ENCODE peak calls at places on chromosomes 4 and X, in seven cellular contexts. J is cardiac muscle cell, Q is mesendoderm, L is heart right ventricle, U is OCI-LY7, V is dorsolateral prefrontal cortex, A is prostate gland. D is an unnamed sample.
A peak's percentile ranks its signal among the peaks of the same experiment; 100 is the strongest.

GRCh38 chrX:13190051-13190450 is 129.8 kb downstream of the ATXN3L start:
- DNase-seq in J (no peak), Q (no peak), L (no peak), U (no peak), V (no peak), A (no peak), D (no peak)

GRCh38 chr4:71602271-71602890 is 181.5 kb downstream of the GC start:
- DNase-seq in J (no peak), Q (no peak), L (no peak), U (no peak), V (no peak), A (no peak), D (no peak)

GRCh38 chr4:127788517-127788916 is 6.4 kb downstream of the HSPA4L start:
- DNase-seq in J (no peak), Q (peak; percentile 69), L (no peak), U (no peak), V (no peak), A (no peak), D (no peak)

GRCh38 chr4:3449574-3450534 is 8.1 kb downstream of the HGFAC start:
- DNase-seq in J (no peak), Q (no peak), L (no peak), U (no peak), V (no peak), A (no peak), D (no peak)

GRCh38 chr4:77104405-77105292 is 28.9 kb upstream of the CCNI start:
- DNase-seq in J (peak; percentile 42), Q (no peak), L (peak; percentile 59), U (no peak), V (peak; percentile 60), A (peak; percentile 72), D (no peak)

GRCh38 chr4:15040916-15041463 is 38.7 kb downstream of the CPEB2 start:
- DNase-seq in J (no peak), Q (peak; percentile 48), L (no peak), U (no peak), V (no peak), A (no peak), D (no peak)

GRCh38 chrX:31981546-31982062 is 909.8 kb upstream of the FTHL17 start:
- DNase-seq in J (no peak), Q (no peak), L (no peak), U (no peak), V (no peak), A (no peak), D (no peak)

GRCh38 chr4:48110452-48110978 is 23.5 kb downstream of the TXK start:
- DNase-seq in J (no peak), Q (no peak), L (no peak), U (no peak), V (no peak), A (no peak), D (no peak)

GRCh38 chrX:8971116-8971515 is 62.8 kb downstream of the FAM9B start:
- DNase-seq in J (peak; percentile 31), Q (peak; percentile 68), L (no peak), U (peak; percentile 22), V (no peak), A (no peak), D (no peak)

GRCh38 chrX:4670606-4671005 is 957.2 kb upstream of the PRKX start:
- DNase-seq in J (no peak), Q (no peak), L (no peak), U (no peak), V (no peak), A (no peak), D (no peak)

GRCh38 chr4:181952478-181952877 is 290.7 kb upstream of the TENM3 start:
- DNase-seq in J (no peak), Q (peak; percentile 7), L (peak; percentile 18), U (no peak), V (no peak), A (peak; percentile 54), D (no peak)
- H3K27ac ChIP-seq in J (no peak overlapping the region), Q (no peak overlapping the region), L (no peak overlapping the region), U (no peak overlapping the region), V (no peak overlapping the region), A (no peak overlapping the region), D (no peak overlapping the region)

GRCh38 chrX:154378799-154379568 is at the start of gene EMD:
- DNase-seq in J (peak; percentile 94), Q (peak; percentile 98), L (peak; percentile 96), U (peak; percentile 97), V (peak; percentile 97), A (peak; percentile 95), D (peak; percentile 98)
- H3K4me3 ChIP-seq in J (peak within 1 kb of the TSS; percentile 93), Q (peak within 1 kb of the TSS; percentile 71), L (peak within 1 kb of the TSS; percentile 80), U (peak within 1 kb of the TSS; percentile 88), V (peak within 1 kb of the TSS; percentile 83), A (peak within 1 kb of the TSS; percentile 73), D (peak within 1 kb of the TSS; percentile 68)

GRCh38 chr4:10034136-10034535 is 12.8 kb upstream of the SLC2A9 start:
- DNase-seq in J (no peak), Q (no peak), L (no peak), U (no peak), V (no peak), A (no peak), D (no peak)
- H3K27ac ChIP-seq in J (no peak overlapping the region), Q (no peak overlapping the region), L (peak overlapping the region; percentile 81), U (no peak overlapping the region), V (no peak overlapping the region), A (no peak overlapping the region), D (no peak overlapping the region)

GRCh38 chr4:124262211-124263179 is 450.0 kb downstream of the ANKRD50 start:
- DNase-seq in J (peak; percentile 83), Q (peak; percentile 80), L (peak; percentile 73), U (peak; percentile 63), V (peak; percentile 50), A (peak; percentile 59), D (no peak)
- H3K4me3 ChIP-seq in J (no peak overlapping the region), Q (no peak overlapping the region), L (no peak overlapping the region), U (no peak overlapping the region), V (no peak overlapping the region), A (no peak overlapping the region), D (no peak overlapping the region)

GRCh38 chr4:29276150-29276549 is 1444.0 kb upstream of the PCDH7 start:
- DNase-seq in J (no peak), Q (no peak), L (no peak), U (no peak), V (no peak), A (no peak), D (no peak)

GRCh38 chr4:29277381-29277780 is 1442.8 kb upstream of the PCDH7 start:
- DNase-seq in J (no peak), Q (no peak), L (no peak), U (no peak), V (no peak), A (no peak), D (no peak)

DNA sequence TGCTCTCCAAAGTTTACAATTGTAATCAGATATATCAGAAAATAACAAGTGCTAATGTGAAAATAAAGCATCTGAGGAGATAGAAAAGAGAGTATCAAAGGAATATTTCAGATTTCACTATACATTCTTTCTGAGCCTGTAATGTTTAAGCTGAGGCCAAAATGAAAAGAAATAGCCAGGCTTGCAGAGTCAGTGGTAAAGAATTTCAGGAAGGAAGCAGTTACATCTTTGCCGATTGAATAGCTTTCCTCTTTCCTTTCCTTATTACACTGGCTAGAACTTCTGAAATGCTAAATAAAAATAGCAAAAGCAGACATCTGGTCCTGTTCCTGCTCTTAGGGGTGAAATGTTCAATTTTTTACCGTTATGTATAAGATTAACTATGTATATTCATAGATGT is 1441.6 kb upstream of the PCDH7 start:
- DNase-seq in J (no peak), Q (no peak), L (no peak), U (no peak), V (no peak), A (no peak), D (no peak)
- H3K27ac ChIP-seq in J (no peak overlapping the region), Q (no peak overlapping the region), L (no peak overlapping the region), U (no peak overlapping the region), V (no peak overlapping the region), A (no peak overlapping the region), D (no peak overlapping the region)

DNA sequence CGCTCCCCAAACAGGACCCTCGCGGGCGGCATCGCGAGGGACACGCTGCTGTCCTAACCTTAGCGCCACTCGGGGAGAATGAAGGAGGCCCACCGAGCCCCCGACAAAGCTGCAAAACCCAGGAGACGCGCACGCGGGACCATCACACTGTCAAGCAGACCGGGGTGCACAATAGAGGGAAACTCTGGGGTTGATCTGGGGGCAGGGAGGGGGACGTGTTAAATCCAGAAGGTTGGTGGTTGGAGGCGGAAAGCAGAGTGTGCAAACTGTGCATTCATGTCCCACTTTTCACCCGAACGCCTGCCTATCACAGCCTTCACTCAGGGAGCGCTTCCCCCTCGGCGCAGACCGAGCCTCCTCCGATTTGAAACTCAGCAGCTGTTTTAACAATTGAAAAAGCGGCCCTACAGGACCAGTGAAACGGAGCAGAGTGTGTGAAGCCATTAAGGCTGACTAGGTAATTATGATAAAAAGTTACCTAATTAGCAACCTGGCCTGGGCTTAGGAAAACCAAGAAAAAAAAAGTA is 564 bp upstream of the NDNF start:
- DNase-seq in J (peak; percentile 44), Q (peak; percentile 63), L (no peak), U (no peak), V (no peak), A (no peak), D (no peak)
- H3K4me3 ChIP-seq in J (peak overlapping the region; percentile 71), Q (peak overlapping the region; percentile 41), L (peak overlapping the region; percentile 62), U (no peak overlapping the region), V (peak overlapping the region; percentile 49), A (peak overlapping the region; percentile 42), D (peak overlapping the region; percentile 58)

GRCh38 chr4:115219862-115220261 is 106.4 kb upstream of the NDST4 start:
- DNase-seq in J (no peak), Q (no peak), L (no peak), U (no peak), V (no peak), A (no peak), D (no peak)

GRCh38 chr4:115213705-115214104 is 100.3 kb upstream of the NDST4 start:
- DNase-seq in J (no peak), Q (no peak), L (no peak), U (no peak), V (no peak), A (no peak), D (no peak)

GRCh38 chr4:115215935-115216334 is 102.5 kb upstream of the NDST4 start:
- DNase-seq in J (no peak), Q (no peak), L (no peak), U (no peak), V (no peak), A (no peak), D (no peak)

GRCh38 chr4:115222061-115222460 is 108.6 kb upstream of the NDST4 start:
- DNase-seq in J (no peak), Q (peak; percentile 95), L (no peak), U (no peak), V (no peak), A (no peak), D (no peak)

DNA sequence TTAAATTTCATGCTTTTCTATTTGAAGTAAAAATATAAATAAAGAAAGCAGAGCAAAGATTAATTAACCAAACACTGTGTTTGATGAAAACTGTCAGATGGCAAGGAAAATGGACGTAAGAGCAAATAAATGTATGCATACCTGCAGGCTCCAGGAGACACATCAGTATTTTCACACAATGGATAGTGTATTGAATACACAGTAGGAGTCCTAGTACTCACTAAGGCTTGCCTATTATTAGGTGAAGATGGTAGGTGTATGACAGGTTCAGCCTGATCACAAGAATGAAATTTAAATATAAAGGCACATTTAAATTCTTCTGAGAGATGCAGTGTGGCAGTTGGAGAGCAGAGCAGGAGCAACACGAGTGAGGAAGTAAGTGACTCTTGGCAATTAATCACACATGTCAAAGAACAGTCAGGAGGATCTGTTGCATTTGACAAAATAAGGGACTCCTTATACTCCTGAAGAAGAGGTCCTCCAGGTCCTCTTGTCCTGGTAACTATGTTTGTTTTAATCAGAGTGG is 106.0 kb upstream of the NDST4 start:
- DNase-seq in J (peak; percentile 9), Q (peak; percentile 93), L (no peak), U (no peak), V (no peak), A (no peak), D (no peak)
- H3K27ac ChIP-seq in J (no peak overlapping the region), Q (no peak overlapping the region), L (no peak overlapping the region), U (no peak overlapping the region), V (no peak overlapping the region), A (no peak overlapping the region), D (no peak overlapping the region)

D was measured in naive thymus-derived CD4-positive, alpha-beta T cell.